ENCODE peak calls at places on chromosomes 6 and 20, in eight cellular contexts. N, Q, B, W, J, H, V and Y are unnamed samples.

GRCh38 chr20:47220161-47220582 is 136.3 kb downstream of the ZMYND8 start:
- DNase-seq in N (peak; percentile 64), Q (peak; percentile 35), B (no peak), W (peak; percentile 53), J (no peak), H (peak; percentile 45), V (peak; percentile 39), Y (peak; percentile 32)

GRCh38 chr6:43972915-43973304 is 154.3 kb downstream of the MRPL14 start:
- DNase-seq in N (no peak), Q (no peak), B (peak; percentile 87), W (peak; percentile 79), J (peak; percentile 73), H (no peak), V (no peak), Y (no peak)

GRCh38 chr6:37653933-37654565 is 43.6 kb downstream of the MDGA1 start:
- DNase-seq in N (peak; percentile 83), Q (peak; percentile 39), B (no peak), W (peak; percentile 41), J (no peak), H (peak; percentile 28), V (peak; percentile 55), Y (peak; percentile 60)

GRCh38 chr20:41540916-41541315 is 77.3 kb downstream of the CHD6 start:
- DNase-seq in N (no peak), Q (no peak), B (no peak), W (peak; percentile 72), J (no peak), H (no peak), V (no peak), Y (no peak)

GRCh38 chr6:25056130-25056529 is 120.4 kb upstream of the RIPOR2 start:
- DNase-seq in N (no peak), Q (no peak), B (no peak), W (no peak), J (no peak), H (no peak), V (no peak), Y (no peak)

GRCh38 chr20:47118641-47119040 is 224.0 kb downstream of the EYA2 start:
- DNase-seq in N (no peak), Q (no peak), B (no peak), W (no peak), J (no peak), H (no peak), V (no peak), Y (no peak)

GRCh38 chr6:45438849-45439406 is 61.2 kb upstream of the SUPT3H start:
- DNase-seq in N (no peak), Q (no peak), B (no peak), W (peak; percentile 59), J (no peak), H (no peak), V (peak; percentile 80), Y (no peak)

GRCh38 chr6:29631860-29632731 is 887 bp downstream of the GABBR1 start:
- DNase-seq in N (peak; percentile 91), Q (no peak), B (peak; percentile 85), W (peak; percentile 86), J (no peak), H (no peak), V (peak; percentile 71), Y (peak; percentile 22)

GRCh38 chr6:18579165-18579564 is 192.0 kb downstream of the RNF144B start:
- DNase-seq in N (no peak), Q (no peak), B (no peak), W (no peak), J (no peak), H (no peak), V (no peak), Y (no peak)

GRCh38 chr6:96856822-96857221 is 19.5 kb upstream of the GPR63 start:
- DNase-seq in N (no peak), Q (no peak), B (no peak), W (no peak), J (no peak), H (no peak), V (no peak), Y (no peak)